ENCODE peak calls at places on chromosomes 3 and 15, in eight cellular contexts. One of them, this sample, is unnamed.

GRCh38 chr3:32403663-32404062 is 12.0 kb downstream of the CMTM7 start:
- DNase-seq in T1000: no peak
- DNase-seq in cardiac fibroblast: no peak
- DNase-seq in colonic mucosa: no peak
- DNase-seq in fibroblast of pulmonary artery: no peak
- DNase-seq in NCI-H2081 treated with DMSO at 0.1 percent for 48 hours: peak
- DNase-seq in activated naive CD8-positive, alpha-beta T cell treated with anti-CD3 and anti-CD28 coated beads for 36 hours: no peak
- DNase-seq in activated CD4-positive, alpha-beta T cell treated with anti-CD3 and anti-CD28 coated beads, Interleukin-2, amount 50 U/mL, for 1 hour: no peak
- DNase-seq in this sample: no peak

GRCh38 chr15:51368307-51368706 is 26.9 kb downstream of the GLDN start:
- DNase-seq in fibroblast of pulmonary artery: no peak
- DNase-seq in cardiac fibroblast: no peak
- DNase-seq in colonic mucosa: no peak
- DNase-seq in T1000: no peak
- DNase-seq in NCI-H2081 treated with DMSO at 0.1 percent for 48 hours: no peak
- DNase-seq in activated CD4-positive, alpha-beta T cell treated with anti-CD3 and anti-CD28 coated beads, Interleukin-2, amount 50 U/mL, for 1 hour: no peak
- DNase-seq in activated naive CD8-positive, alpha-beta T cell treated with anti-CD3 and anti-CD28 coated beads for 36 hours: no peak
- DNase-seq in this sample: no peak

GRCh38 chr3:100913870-100914654 is 79.2 kb downstream of the ABI3BP start:
- DNase-seq in T1000: no peak
- DNase-seq in activated naive CD8-positive, alpha-beta T cell treated with anti-CD3 and anti-CD28 coated beads for 36 hours: no peak
- DNase-seq in fibroblast of pulmonary artery: peak
- DNase-seq in activated CD4-positive, alpha-beta T cell treated with anti-CD3 and anti-CD28 coated beads, Interleukin-2, amount 50 U/mL, for 1 hour: no peak
- DNase-seq in NCI-H2081 treated with DMSO at 0.1 percent for 48 hours: no peak
- DNase-seq in cardiac fibroblast: peak
- DNase-seq in colonic mucosa: no peak
- DNase-seq in this sample: no peak

GRCh38 chr3:114242947-114243346 is 5.6 kb upstream of the ZNF80 start:
- DNase-seq in fibroblast of pulmonary artery: no peak
- DNase-seq in activated CD4-positive, alpha-beta T cell treated with anti-CD3 and anti-CD28 coated beads, Interleukin-2, amount 50 U/mL, for 1 hour: no peak
- DNase-seq in colonic mucosa: no peak
- DNase-seq in T1000: no peak
- DNase-seq in activated naive CD8-positive, alpha-beta T cell treated with anti-CD3 and anti-CD28 coated beads for 36 hours: peak
- DNase-seq in NCI-H2081 treated with DMSO at 0.1 percent for 48 hours: no peak
- DNase-seq in cardiac fibroblast: no peak
- DNase-seq in this sample: no peak

GRCh38 chr3:157755254-157755653 is 252.0 kb upstream of the VEPH1 start:
- DNase-seq in NCI-H2081 treated with DMSO at 0.1 percent for 48 hours: no peak
- DNase-seq in cardiac fibroblast: peak
- DNase-seq in activated naive CD8-positive, alpha-beta T cell treated with anti-CD3 and anti-CD28 coated beads for 36 hours: no peak
- DNase-seq in activated CD4-positive, alpha-beta T cell treated with anti-CD3 and anti-CD28 coated beads, Interleukin-2, amount 50 U/mL, for 1 hour: no peak
- DNase-seq in T1000: no peak
- DNase-seq in fibroblast of pulmonary artery: peak
- DNase-seq in colonic mucosa: no peak
- DNase-seq in this sample: no peak

GRCh38 chr3:67605377-67605776 is 49.0 kb downstream of the SUCLG2 start:
- DNase-seq in NCI-H2081 treated with DMSO at 0.1 percent for 48 hours: no peak
- DNase-seq in T1000: no peak
- DNase-seq in activated CD4-positive, alpha-beta T cell treated with anti-CD3 and anti-CD28 coated beads, Interleukin-2, amount 50 U/mL, for 1 hour: no peak
- DNase-seq in colonic mucosa: no peak
- DNase-seq in cardiac fibroblast: peak
- DNase-seq in fibroblast of pulmonary artery: peak
- DNase-seq in activated naive CD8-positive, alpha-beta T cell treated with anti-CD3 and anti-CD28 coated beads for 36 hours: no peak
- DNase-seq in this sample: no peak

GRCh38 chr3:128945041-128945877 is 48.6 kb downstream of the CFAP92 start:
- DNase-seq in activated naive CD8-positive, alpha-beta T cell treated with anti-CD3 and anti-CD28 coated beads for 36 hours: no peak
- DNase-seq in T1000: no peak
- DNase-seq in cardiac fibroblast: no peak
- DNase-seq in NCI-H2081 treated with DMSO at 0.1 percent for 48 hours: no peak
- DNase-seq in fibroblast of pulmonary artery: no peak
- DNase-seq in activated CD4-positive, alpha-beta T cell treated with anti-CD3 and anti-CD28 coated beads, Interleukin-2, amount 50 U/mL, for 1 hour: no peak
- DNase-seq in colonic mucosa: no peak
- DNase-seq in this sample: no peak

GRCh38 chr3:101725192-101725889 is 927 bp downstream of the CEP97 start:
- DNase-seq in NCI-H2081 treated with DMSO at 0.1 percent for 48 hours: no peak
- DNase-seq in activated naive CD8-positive, alpha-beta T cell treated with anti-CD3 and anti-CD28 coated beads for 36 hours: peak
- DNase-seq in fibroblast of pulmonary artery: peak
- DNase-seq in colonic mucosa: peak
- DNase-seq in T1000: no peak
- DNase-seq in cardiac fibroblast: peak
- DNase-seq in activated CD4-positive, alpha-beta T cell treated with anti-CD3 and anti-CD28 coated beads, Interleukin-2, amount 50 U/mL, for 1 hour: peak
- DNase-seq in this sample: peak

GRCh38 chr3:146091397-146091796 is 69.6 kb downstream of the PLOD2 start:
- DNase-seq in fibroblast of pulmonary artery: no peak
- DNase-seq in T1000: no peak
- DNase-seq in NCI-H2081 treated with DMSO at 0.1 percent for 48 hours: no peak
- DNase-seq in activated naive CD8-positive, alpha-beta T cell treated with anti-CD3 and anti-CD28 coated beads for 36 hours: no peak
- DNase-seq in colonic mucosa: no peak
- DNase-seq in activated CD4-positive, alpha-beta T cell treated with anti-CD3 and anti-CD28 coated beads, Interleukin-2, amount 50 U/mL, for 1 hour: no peak
- DNase-seq in cardiac fibroblast: no peak
- DNase-seq in this sample: no peak

GRCh38 chr3:124878561-124879394 is 8.4 kb downstream of the ITGB5 start:
- DNase-seq in T1000: peak
- DNase-seq in activated naive CD8-positive, alpha-beta T cell treated with anti-CD3 and anti-CD28 coated beads for 36 hours: peak
- DNase-seq in NCI-H2081 treated with DMSO at 0.1 percent for 48 hours: no peak
- DNase-seq in cardiac fibroblast: peak
- DNase-seq in activated CD4-positive, alpha-beta T cell treated with anti-CD3 and anti-CD28 coated beads, Interleukin-2, amount 50 U/mL, for 1 hour: no peak
- DNase-seq in fibroblast of pulmonary artery: peak
- DNase-seq in colonic mucosa: peak
- DNase-seq in this sample: no peak

GRCh38 chr3:10697918-10698317 is 118.1 kb upstream of the SLC6A11 start:
- DNase-seq in NCI-H2081 treated with DMSO at 0.1 percent for 48 hours: no peak
- DNase-seq in activated CD4-positive, alpha-beta T cell treated with anti-CD3 and anti-CD28 coated beads, Interleukin-2, amount 50 U/mL, for 1 hour: no peak
- DNase-seq in T1000: no peak
- DNase-seq in fibroblast of pulmonary artery: no peak
- DNase-seq in cardiac fibroblast: peak
- DNase-seq in activated naive CD8-positive, alpha-beta T cell treated with anti-CD3 and anti-CD28 coated beads for 36 hours: no peak
- DNase-seq in colonic mucosa: no peak
- DNase-seq in this sample: no peak

GRCh38 chr3:67094167-67094566 is 96.1 kb downstream of the KBTBD8 start:
- DNase-seq in NCI-H2081 treated with DMSO at 0.1 percent for 48 hours: no peak
- DNase-seq in activated CD4-positive, alpha-beta T cell treated with anti-CD3 and anti-CD28 coated beads, Interleukin-2, amount 50 U/mL, for 1 hour: no peak
- DNase-seq in cardiac fibroblast: no peak
- DNase-seq in fibroblast of pulmonary artery: no peak
- DNase-seq in activated naive CD8-positive, alpha-beta T cell treated with anti-CD3 and anti-CD28 coated beads for 36 hours: no peak
- DNase-seq in colonic mucosa: peak
- DNase-seq in T1000: no peak
- DNase-seq in this sample: no peak

GRCh38 chr15:100216177-100216576 is 125.6 kb downstream of the ADAMTS17 start:
- DNase-seq in T1000: no peak
- DNase-seq in cardiac fibroblast: no peak
- DNase-seq in NCI-H2081 treated with DMSO at 0.1 percent for 48 hours: no peak
- DNase-seq in activated CD4-positive, alpha-beta T cell treated with anti-CD3 and anti-CD28 coated beads, Interleukin-2, amount 50 U/mL, for 1 hour: no peak
- DNase-seq in colonic mucosa: no peak
- DNase-seq in activated naive CD8-positive, alpha-beta T cell treated with anti-CD3 and anti-CD28 coated beads for 36 hours: no peak
- DNase-seq in fibroblast of pulmonary artery: peak
- DNase-seq in this sample: peak

GRCh38 chr3:111173328-111173900 is 101.8 kb downstream of the NECTIN3 start:
- DNase-seq in activated naive CD8-positive, alpha-beta T cell treated with anti-CD3 and anti-CD28 coated beads for 36 hours: no peak
- DNase-seq in NCI-H2081 treated with DMSO at 0.1 percent for 48 hours: no peak
- DNase-seq in T1000: no peak
- DNase-seq in cardiac fibroblast: peak
- DNase-seq in fibroblast of pulmonary artery: peak
- DNase-seq in colonic mucosa: no peak
- DNase-seq in activated CD4-positive, alpha-beta T cell treated with anti-CD3 and anti-CD28 coated beads, Interleukin-2, amount 50 U/mL, for 1 hour: no peak
- DNase-seq in this sample: no peak

GRCh38 chr15:71052356-71052755 is 62.9 kb upstream of the THSD4 start:
- DNase-seq in cardiac fibroblast: peak
- DNase-seq in activated CD4-positive, alpha-beta T cell treated with anti-CD3 and anti-CD28 coated beads, Interleukin-2, amount 50 U/mL, for 1 hour: no peak
- DNase-seq in T1000: no peak
- DNase-seq in NCI-H2081 treated with DMSO at 0.1 percent for 48 hours: no peak
- DNase-seq in colonic mucosa: no peak
- DNase-seq in fibroblast of pulmonary artery: peak
- DNase-seq in activated naive CD8-positive, alpha-beta T cell treated with anti-CD3 and anti-CD28 coated beads for 36 hours: no peak
- DNase-seq in this sample: no peak

GRCh38 chr3:158470944-158471638 is 99.9 kb upstream of the MLF1 start:
- DNase-seq in NCI-H2081 treated with DMSO at 0.1 percent for 48 hours: no peak
- DNase-seq in T1000: no peak
- DNase-seq in activated naive CD8-positive, alpha-beta T cell treated with anti-CD3 and anti-CD28 coated beads for 36 hours: no peak
- DNase-seq in cardiac fibroblast: peak
- DNase-seq in activated CD4-positive, alpha-beta T cell treated with anti-CD3 and anti-CD28 coated beads, Interleukin-2, amount 50 U/mL, for 1 hour: no peak
- DNase-seq in colonic mucosa: no peak
- DNase-seq in fibroblast of pulmonary artery: peak
- DNase-seq in this sample: no peak

GRCh38 chr3:53668872-53669271 is 174.5 kb downstream of the CACNA1D start:
- DNase-seq in cardiac fibroblast: no peak
- DNase-seq in NCI-H2081 treated with DMSO at 0.1 percent for 48 hours: no peak
- DNase-seq in activated naive CD8-positive, alpha-beta T cell treated with anti-CD3 and anti-CD28 coated beads for 36 hours: no peak
- DNase-seq in T1000: no peak
- DNase-seq in colonic mucosa: no peak
- DNase-seq in fibroblast of pulmonary artery: peak
- DNase-seq in activated CD4-positive, alpha-beta T cell treated with anti-CD3 and anti-CD28 coated beads, Interleukin-2, amount 50 U/mL, for 1 hour: no peak
- DNase-seq in this sample: no peak

GRCh38 chr3:122628567-122628966 is 51.1 kb downstream of the PARP15 start:
- DNase-seq in colonic mucosa: no peak
- DNase-seq in NCI-H2081 treated with DMSO at 0.1 percent for 48 hours: no peak
- DNase-seq in T1000: no peak
- DNase-seq in fibroblast of pulmonary artery: no peak
- DNase-seq in activated CD4-positive, alpha-beta T cell treated with anti-CD3 and anti-CD28 coated beads, Interleukin-2, amount 50 U/mL, for 1 hour: no peak
- DNase-seq in activated naive CD8-positive, alpha-beta T cell treated with anti-CD3 and anti-CD28 coated beads for 36 hours: no peak
- DNase-seq in cardiac fibroblast: peak
- DNase-seq in this sample: no peak

GRCh38 chr15:29138260-29138659 is 131.4 kb downstream of the NSMCE3 start:
- DNase-seq in fibroblast of pulmonary artery: no peak
- DNase-seq in T1000: no peak
- DNase-seq in NCI-H2081 treated with DMSO at 0.1 percent for 48 hours: no peak
- DNase-seq in colonic mucosa: no peak
- DNase-seq in cardiac fibroblast: no peak
- DNase-seq in activated CD4-positive, alpha-beta T cell treated with anti-CD3 and anti-CD28 coated beads, Interleukin-2, amount 50 U/mL, for 1 hour: no peak
- DNase-seq in activated naive CD8-positive, alpha-beta T cell treated with anti-CD3 and anti-CD28 coated beads for 36 hours: no peak
- DNase-seq in this sample: no peak

GRCh38 chr15:67534360-67534759 is 8.1 kb upstream of the MAP2K5 start:
- DNase-seq in T1000: no peak
- DNase-seq in NCI-H2081 treated with DMSO at 0.1 percent for 48 hours: no peak
- DNase-seq in cardiac fibroblast: no peak
- DNase-seq in activated CD4-positive, alpha-beta T cell treated with anti-CD3 and anti-CD28 coated beads, Interleukin-2, amount 50 U/mL, for 1 hour: no peak
- DNase-seq in activated naive CD8-positive, alpha-beta T cell treated with anti-CD3 and anti-CD28 coated beads for 36 hours: no peak
- DNase-seq in colonic mucosa: no peak
- DNase-seq in fibroblast of pulmonary artery: no peak
- DNase-seq in this sample: no peak

GRCh38 chr3:18559323-18559972 is 134.3 kb upstream of the SATB1 start:
- DNase-seq in fibroblast of pulmonary artery: peak
- DNase-seq in activated naive CD8-positive, alpha-beta T cell treated with anti-CD3 and anti-CD28 coated beads for 36 hours: peak
- DNase-seq in colonic mucosa: peak
- DNase-seq in activated CD4-positive, alpha-beta T cell treated with anti-CD3 and anti-CD28 coated beads, Interleukin-2, amount 50 U/mL, for 1 hour: peak
- DNase-seq in cardiac fibroblast: peak
- DNase-seq in T1000: no peak
- DNase-seq in NCI-H2081 treated with DMSO at 0.1 percent for 48 hours: peak
- DNase-seq in this sample: no peak

GRCh38 chr15:67531379-67532059 is 10.6 kb downstream of the C15orf61 start:
- DNase-seq in activated CD4-positive, alpha-beta T cell treated with anti-CD3 and anti-CD28 coated beads, Interleukin-2, amount 50 U/mL, for 1 hour: no peak
- DNase-seq in colonic mucosa: no peak
- DNase-seq in T1000: peak
- DNase-seq in cardiac fibroblast: peak
- DNase-seq in fibroblast of pulmonary artery: peak
- DNase-seq in activated naive CD8-positive, alpha-beta T cell treated with anti-CD3 and anti-CD28 coated beads for 36 hours: no peak
- DNase-seq in NCI-H2081 treated with DMSO at 0.1 percent for 48 hours: no peak
- DNase-seq in this sample: no peak